ENCODE peak calls at places on chromosome 14, in five cellular contexts. L is NB4, E is bronchial epithelial cell, M is lower lobe of right lung, C is body of pancreas. H is an unnamed sample.
A peak's percentile ranks its signal among the peaks of the same experiment; 100 is the strongest.

GRCh38 chr14:65230287-65230728 is 128.0 kb upstream of the MAX start:
- DNase-seq in L (no peak), E (no peak), M (peak; percentile 78), C (peak; percentile 66), H (no peak)

GRCh38 chr14:20757963-20758362 is 10.2 kb upstream of the EDDM3B start:
- DNase-seq in L (peak; percentile 35), E (no peak), M (peak; percentile 44), C (peak; percentile 43), H (no peak)

GRCh38 chr14:61102549-61103466 is 121.8 kb downstream of the SLC38A6 start:
- DNase-seq in L (no peak), E (no peak), M (no peak), C (peak; percentile 29), H (no peak)

GRCh38 chr14:70838076-70838475 is 28.8 kb upstream of the MAP3K9 start:
- DNase-seq in L (no peak), E (no peak), M (no peak), C (no peak), H (no peak)

GRCh38 chr14:77470192-77470870 is 12.4 kb downstream of the AHSA1 start:
- DNase-seq in L (no peak), E (no peak), M (no peak), C (no peak), H (no peak)

GRCh38 chr14:39107624-39108023 is 4.6 kb upstream of the SEC23A start:
- DNase-seq in L (peak; percentile 59), E (peak; percentile 42), M (no peak), C (no peak), H (no peak)

GRCh38 chr14:105047283-105048016 is 17.8 kb downstream of the GPR132 start:
- DNase-seq in L (no peak), E (no peak), M (peak; percentile 44), C (no peak), H (no peak)

GRCh38 chr14:75132374-75133086 is 5.7 kb upstream of the NEK9 start:
- DNase-seq in L (peak; percentile 81), E (peak; percentile 69), M (no peak), C (peak; percentile 63), H (no peak)

GRCh38 chr14:56491299-56492285 is 88.0 kb upstream of the TMEM260 start:
- DNase-seq in L (peak; percentile 57), E (peak; percentile 66), M (no peak), C (peak; percentile 27), H (no peak)

GRCh38 chr14:75042040-75042439 is 9.2 kb downstream of the MLH3 start:
- DNase-seq in L (no peak), E (no peak), M (no peak), C (no peak), H (no peak)

GRCh38 chr14:71933026-71933587 is 878 bp downstream of the RGS6 start:
- DNase-seq in L (no peak), E (peak; percentile 3), M (no peak), C (no peak), H (no peak)

GRCh38 chr14:81986005-81986404 is 452.4 kb upstream of the SEL1L start:
- DNase-seq in L (no peak), E (no peak), M (no peak), C (no peak), H (no peak)

GRCh38 chr14:25006961-25007795 is 42.8 kb downstream of the STXBP6 start:
- DNase-seq in L (no peak), E (peak; percentile 84), M (no peak), C (peak; percentile 27), H (peak; percentile 51)

GRCh38 chr14:90087433-90087832 is 25.6 kb downstream of the KCNK13 start:
- DNase-seq in L (peak; percentile 96), E (peak; percentile 63), M (peak; percentile 54), C (peak; percentile 14), H (no peak)

GRCh38 chr14:75119056-75119455 is 7.8 kb downstream of the NEK9 start:
- DNase-seq in L (peak; percentile 17), E (peak; percentile 13), M (no peak), C (no peak), H (no peak)

GRCh38 chr14:69953266-69953905 is 74.2 kb downstream of the SMOC1 start:
- DNase-seq in L (no peak), E (no peak), M (no peak), C (no peak), H (no peak)

GRCh38 chr14:91144425-91145145 is 30.7 kb downstream of the DGLUCY start:
- DNase-seq in L (no peak), E (peak; percentile 35), M (no peak), C (no peak), H (no peak)

GRCh38 chr14:75578786-75579781 is 664 bp downstream of the FLVCR2 start:
- DNase-seq in L (no peak), E (peak; percentile 16), M (peak; percentile 52), C (peak; percentile 16), H (no peak)

GRCh38 chr14:59964251-59965007 is 44.5 kb downstream of the LRRC9 start:
- DNase-seq in L (no peak), E (peak; percentile 20), M (no peak), C (no peak), H (no peak)

GRCh38 chr14:68408680-68409079 is 384.2 kb downstream of the ZFP36L1 start:
- DNase-seq in L (peak; percentile 41), E (no peak), M (no peak), C (no peak), H (no peak)

GRCh38 chr14:23704890-23705289 is 68.7 kb downstream of the DHRS2 start:
- DNase-seq in L (peak; percentile 21), E (no peak), M (no peak), C (no peak), H (no peak)

GRCh38 chr14:76926521-76927251 is 100.5 kb downstream of the LRRC74A start:
- DNase-seq in L (peak; percentile 55), E (no peak), M (no peak), C (peak; percentile 27), H (no peak)

GRCh38 chr14:68585690-68586089 is 207.2 kb downstream of the ZFP36L1 start:
- DNase-seq in L (no peak), E (no peak), M (no peak), C (no peak), H (no peak)

GRCh38 chr14:22002860-22003284 is 329.3 kb upstream of the OR4E1 start:
- DNase-seq in L (peak; percentile 32), E (no peak), M (peak; percentile 47), C (no peak), H (no peak)

GRCh38 chr14:104775073-104775489 is 20.5 kb downstream of the AKT1 start:
- DNase-seq in L (no peak), E (no peak), M (no peak), C (no peak), H (no peak)

GRCh38 chr14:73209943-73210342 is 27.4 kb upstream of the PAPLN start:
- DNase-seq in L (no peak), E (peak; percentile 50), M (no peak), C (no peak), H (no peak)

GRCh38 chr14:52008136-52008535 is 18.8 kb downstream of the RTRAF start:
- DNase-seq in L (no peak), E (no peak), M (no peak), C (no peak), H (no peak)
- TF ChIP-seq CTCF in L (no peak), E (no peak), M (no peak), C (no peak), H (no peak)

GRCh38 chr14:49688701-49689030 is 652 bp upstream of the POLE2 start:
- DNase-seq in L (no peak), E (no peak), M (no peak), C (no peak), H (no peak)
- H3K4me3 ChIP-seq in L (peak overlapping the region; percentile 92), E (no peak overlapping the region), M (peak overlapping the region; percentile 84), C (no peak overlapping the region), H (peak overlapping the region; percentile 77)

GRCh38 chr14:102826161-102826560 is 48.9 kb downstream of the TRAF3 start:
- DNase-seq in L (no peak), E (no peak), M (no peak), C (no peak), H (no peak)

GRCh38 chr14:102828201-102828600 is 51.0 kb downstream of the TRAF3 start:
- DNase-seq in L (peak; percentile 19), E (no peak), M (no peak), C (no peak), H (no peak)

GRCh38 chr14:102826751-102827675 is 49.8 kb downstream of the TRAF3 start:
- DNase-seq in L (no peak), E (no peak), M (no peak), C (no peak), H (no peak)

GRCh38 chr14:102829106-102829505 is 51.9 kb downstream of the TRAF3 start:
- DNase-seq in L (no peak), E (no peak), M (no peak), C (no peak), H (no peak)

DNA sequence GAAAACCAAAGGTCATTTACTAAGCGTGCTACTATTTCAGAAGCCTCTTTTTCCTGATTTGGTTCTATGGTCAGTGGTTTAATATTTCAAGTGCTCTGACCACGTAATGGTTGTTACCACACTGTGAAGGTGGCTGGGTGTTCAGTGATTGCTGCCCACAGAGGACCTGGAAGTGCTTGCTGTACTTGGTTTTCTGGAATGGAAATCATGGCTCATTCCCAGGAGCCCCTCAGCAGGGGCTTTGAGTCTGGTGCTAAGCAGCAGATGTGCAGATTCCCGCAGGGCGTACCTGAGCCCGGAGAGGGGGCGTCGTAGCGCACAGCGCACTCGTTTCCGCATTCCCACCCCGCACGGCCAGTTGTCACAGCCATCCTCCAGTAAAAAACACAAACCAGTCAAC is 50.5 kb downstream of the TRAF3 start:
- DNase-seq in L (no peak), E (no peak), M (no peak), C (no peak), H (no peak)
- TF ChIP-seq CTCF in L (no peak), E (no peak), M (no peak), C (no peak), H (no peak)

DNA sequence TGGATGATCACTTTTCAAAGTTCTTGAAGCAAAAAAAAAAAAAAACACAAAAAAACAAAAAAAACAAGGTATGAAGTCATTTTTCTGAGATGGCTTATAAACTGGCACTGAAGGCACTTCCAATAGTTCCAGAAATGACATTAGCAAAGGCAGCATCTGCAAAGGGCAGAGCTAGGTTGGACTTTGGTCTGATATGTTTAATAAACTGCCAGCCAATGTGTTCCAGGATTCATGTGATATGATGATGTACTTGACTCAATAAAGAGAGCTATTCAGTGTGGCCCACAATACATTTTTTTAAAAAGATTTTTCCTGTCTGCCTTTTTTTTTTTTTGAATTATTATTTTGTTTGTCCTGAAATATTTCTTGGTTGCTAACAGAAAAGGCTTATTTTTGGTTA is 79.6 kb downstream of the VRK1 start:
- DNase-seq in L (no peak), E (no peak), M (no peak), C (no peak), H (no peak)
- H3K4me3 ChIP-seq in L (no peak overlapping the region), E (no peak overlapping the region), M (no peak overlapping the region), C (no peak overlapping the region), H (no peak overlapping the region)

DNA sequence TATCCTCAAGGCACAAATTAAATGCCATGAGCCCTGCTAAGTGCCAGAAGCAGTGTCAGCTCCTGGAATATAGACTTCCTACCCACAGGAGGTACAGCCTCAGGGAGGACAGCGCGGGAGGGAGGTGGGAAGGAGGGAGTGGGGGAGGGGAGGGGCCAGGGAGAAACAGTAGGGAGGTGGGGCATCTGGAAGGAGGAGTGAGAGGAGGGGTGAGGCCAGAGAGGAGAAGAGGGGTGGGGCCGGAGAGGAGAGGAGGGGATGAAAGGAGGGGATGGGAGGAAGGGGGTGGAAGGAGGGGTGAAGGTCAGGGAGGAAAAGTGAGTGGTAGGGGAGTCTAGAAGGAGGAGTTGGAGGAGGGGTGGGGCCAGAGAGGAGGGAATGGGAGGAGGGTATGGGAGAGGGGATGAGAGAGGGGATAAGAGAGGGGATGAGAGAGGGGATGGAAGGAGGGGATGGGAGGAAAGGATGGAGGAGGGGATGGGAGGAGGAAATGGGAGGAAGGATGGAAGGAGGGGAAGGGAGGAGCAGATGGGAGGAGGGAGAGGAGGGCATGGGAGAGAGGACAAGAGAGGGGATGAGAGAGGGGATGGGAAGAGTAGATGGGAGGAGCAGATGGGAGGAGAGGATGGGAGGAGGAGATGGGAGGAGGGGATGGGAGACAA is 9.2 kb upstream of the CCDC197 start:
- DNase-seq in L (no peak), E (no peak), M (no peak), C (no peak), H (no peak)
- TF ChIP-seq CTCF in L (no peak), E (no peak), M (no peak), C (no peak), H (no peak)